ENCODE peak calls at places on chromosomes 11 and 22, in ten cellular contexts. One of them, this sample, is unnamed.

GRCh38 chr11:102780491-102780918 is at the start of gene MMP10:
- DNase-seq in left ventricle myocardium inferior: no peak
- DNase-seq in upper lobe of right lung: no peak
- DNase-seq in choroid plexus epithelial cell: peak; percentile 71
- DNase-seq in neural crest cell: no peak
- DNase-seq in stimulated activated CD4-positive, alpha-beta T cell treated with anti-CD3 and anti-CD28 coated beads, Interleukin-1b, Interleukin-23, amount 100 ng/mL, for 24 hours: no peak
- DNase-seq in WTC11: no peak
- DNase-seq in HEK293T: peak; percentile 37
- DNase-seq in AG09309: no peak
- DNase-seq in NCI-H2029: no peak
- DNase-seq in this sample: no peak

GRCh38 chr11:117985953-117986887 is at the start of gene IL10RA:
- DNase-seq in left ventricle myocardium inferior: peak; percentile 84
- DNase-seq in NCI-H2029: peak; percentile 52
- DNase-seq in neural crest cell: peak; percentile 70
- DNase-seq in choroid plexus epithelial cell: peak; percentile 49
- DNase-seq in AG09309: no peak
- DNase-seq in HEK293T: peak; percentile 93
- DNase-seq in upper lobe of right lung: peak; percentile 94
- DNase-seq in WTC11: peak; percentile 89
- DNase-seq in stimulated activated CD4-positive, alpha-beta T cell treated with anti-CD3 and anti-CD28 coated beads, Interleukin-1b, Interleukin-23, amount 100 ng/mL, for 24 hours: no peak
- DNase-seq in this sample: peak; percentile 93

GRCh38 chr11:134558258-134558835 is 146.3 kb upstream of the B3GAT1 start:
- DNase-seq in left ventricle myocardium inferior: no peak
- DNase-seq in choroid plexus epithelial cell: no peak
- DNase-seq in stimulated activated CD4-positive, alpha-beta T cell treated with anti-CD3 and anti-CD28 coated beads, Interleukin-1b, Interleukin-23, amount 100 ng/mL, for 24 hours: no peak
- DNase-seq in HEK293T: no peak
- DNase-seq in AG09309: no peak
- DNase-seq in neural crest cell: no peak
- DNase-seq in upper lobe of right lung: peak; percentile 12
- DNase-seq in NCI-H2029: no peak
- DNase-seq in WTC11: no peak
- DNase-seq in this sample: no peak

GRCh38 chr11:556175-556699 is 4.3 kb downstream of the LMNTD2 start:
- DNase-seq in stimulated activated CD4-positive, alpha-beta T cell treated with anti-CD3 and anti-CD28 coated beads, Interleukin-1b, Interleukin-23, amount 100 ng/mL, for 24 hours: no peak
- DNase-seq in choroid plexus epithelial cell: peak; percentile 46
- DNase-seq in HEK293T: no peak
- DNase-seq in NCI-H2029: no peak
- DNase-seq in upper lobe of right lung: no peak
- DNase-seq in AG09309: no peak
- DNase-seq in neural crest cell: no peak
- DNase-seq in WTC11: no peak
- DNase-seq in left ventricle myocardium inferior: no peak
- DNase-seq in this sample: no peak

GRCh38 chr11:82315093-82315492 is 418.6 kb downstream of the FAM181B start:
- DNase-seq in AG09309: no peak
- DNase-seq in WTC11: peak; percentile 71
- DNase-seq in left ventricle myocardium inferior: no peak
- DNase-seq in choroid plexus epithelial cell: no peak
- DNase-seq in stimulated activated CD4-positive, alpha-beta T cell treated with anti-CD3 and anti-CD28 coated beads, Interleukin-1b, Interleukin-23, amount 100 ng/mL, for 24 hours: no peak
- DNase-seq in HEK293T: peak; percentile 44
- DNase-seq in upper lobe of right lung: no peak
- DNase-seq in neural crest cell: peak; percentile 20
- DNase-seq in NCI-H2029: no peak
- DNase-seq in this sample: no peak

GRCh38 chr11:19352736-19353110 is 112.0 kb upstream of the E2F8 start:
- DNase-seq in left ventricle myocardium inferior: no peak
- DNase-seq in AG09309: no peak
- DNase-seq in upper lobe of right lung: no peak
- DNase-seq in neural crest cell: no peak
- DNase-seq in stimulated activated CD4-positive, alpha-beta T cell treated with anti-CD3 and anti-CD28 coated beads, Interleukin-1b, Interleukin-23, amount 100 ng/mL, for 24 hours: no peak
- DNase-seq in WTC11: no peak
- DNase-seq in NCI-H2029: no peak
- DNase-seq in HEK293T: no peak
- DNase-seq in choroid plexus epithelial cell: peak; percentile 52
- DNase-seq in this sample: no peak

GRCh38 chr11:20289732-20290131 is 73.8 kb upstream of the HTATIP2 start:
- DNase-seq in WTC11: no peak
- DNase-seq in choroid plexus epithelial cell: no peak
- DNase-seq in left ventricle myocardium inferior: no peak
- DNase-seq in HEK293T: no peak
- DNase-seq in upper lobe of right lung: no peak
- DNase-seq in stimulated activated CD4-positive, alpha-beta T cell treated with anti-CD3 and anti-CD28 coated beads, Interleukin-1b, Interleukin-23, amount 100 ng/mL, for 24 hours: no peak
- DNase-seq in NCI-H2029: no peak
- DNase-seq in AG09309: no peak
- DNase-seq in neural crest cell: no peak
- DNase-seq in this sample: no peak

GRCh38 chr11:33633251-33634003 is 67.2 kb downstream of the C11orf91 start:
- DNase-seq in AG09309: no peak
- DNase-seq in neural crest cell: no peak
- DNase-seq in HEK293T: no peak
- DNase-seq in stimulated activated CD4-positive, alpha-beta T cell treated with anti-CD3 and anti-CD28 coated beads, Interleukin-1b, Interleukin-23, amount 100 ng/mL, for 24 hours: no peak
- DNase-seq in WTC11: no peak
- DNase-seq in NCI-H2029: peak; percentile 83
- DNase-seq in choroid plexus epithelial cell: peak; percentile 80
- DNase-seq in upper lobe of right lung: no peak
- DNase-seq in left ventricle myocardium inferior: no peak
- DNase-seq in this sample: no peak

GRCh38 chr22:38735465-38736256 is 20.1 kb downstream of the SUN2 start:
- DNase-seq in neural crest cell: no peak
- DNase-seq in left ventricle myocardium inferior: peak; percentile 7
- DNase-seq in stimulated activated CD4-positive, alpha-beta T cell treated with anti-CD3 and anti-CD28 coated beads, Interleukin-1b, Interleukin-23, amount 100 ng/mL, for 24 hours: no peak
- DNase-seq in HEK293T: no peak
- DNase-seq in AG09309: no peak
- DNase-seq in upper lobe of right lung: no peak
- DNase-seq in NCI-H2029: peak; percentile 21
- DNase-seq in choroid plexus epithelial cell: no peak
- DNase-seq in WTC11: no peak
- DNase-seq in this sample: peak; percentile 65

GRCh38 chr22:46220921-46221320 is 29.2 kb downstream of the CDPF1 start:
- DNase-seq in HEK293T: no peak
- DNase-seq in AG09309: no peak
- DNase-seq in left ventricle myocardium inferior: no peak
- DNase-seq in neural crest cell: no peak
- DNase-seq in stimulated activated CD4-positive, alpha-beta T cell treated with anti-CD3 and anti-CD28 coated beads, Interleukin-1b, Interleukin-23, amount 100 ng/mL, for 24 hours: no peak
- DNase-seq in NCI-H2029: no peak
- DNase-seq in upper lobe of right lung: no peak
- DNase-seq in WTC11: no peak
- DNase-seq in choroid plexus epithelial cell: peak; percentile 52
- DNase-seq in this sample: no peak

GRCh38 chr11:71391786-71392185 is 56.4 kb downstream of the DHCR7 start:
- DNase-seq in neural crest cell: no peak
- DNase-seq in AG09309: no peak
- DNase-seq in HEK293T: no peak
- DNase-seq in left ventricle myocardium inferior: no peak
- DNase-seq in choroid plexus epithelial cell: no peak
- DNase-seq in upper lobe of right lung: no peak
- DNase-seq in WTC11: no peak
- DNase-seq in stimulated activated CD4-positive, alpha-beta T cell treated with anti-CD3 and anti-CD28 coated beads, Interleukin-1b, Interleukin-23, amount 100 ng/mL, for 24 hours: no peak
- DNase-seq in NCI-H2029: no peak
- DNase-seq in this sample: no peak

GRCh38 chr11:63737718-63738117 is 30.9 kb downstream of the ZFTA start:
- DNase-seq in NCI-H2029: no peak
- DNase-seq in AG09309: no peak
- DNase-seq in left ventricle myocardium inferior: no peak
- DNase-seq in WTC11: no peak
- DNase-seq in stimulated activated CD4-positive, alpha-beta T cell treated with anti-CD3 and anti-CD28 coated beads, Interleukin-1b, Interleukin-23, amount 100 ng/mL, for 24 hours: no peak
- DNase-seq in choroid plexus epithelial cell: no peak
- DNase-seq in neural crest cell: no peak
- DNase-seq in HEK293T: no peak
- DNase-seq in upper lobe of right lung: no peak
- DNase-seq in this sample: no peak

GRCh38 chr11:11910541-11910940 is 68.8 kb downstream of the USP47 start:
- DNase-seq in upper lobe of right lung: no peak
- DNase-seq in AG09309: no peak
- DNase-seq in WTC11: no peak
- DNase-seq in left ventricle myocardium inferior: no peak
- DNase-seq in stimulated activated CD4-positive, alpha-beta T cell treated with anti-CD3 and anti-CD28 coated beads, Interleukin-1b, Interleukin-23, amount 100 ng/mL, for 24 hours: no peak
- DNase-seq in neural crest cell: no peak
- DNase-seq in choroid plexus epithelial cell: no peak
- DNase-seq in NCI-H2029: no peak
- DNase-seq in HEK293T: no peak
- DNase-seq in this sample: no peak

This sample was measured in lower lobe of right lung.